ENCODE peak calls at places on chromosomes 4 and X, in five cellular contexts. Z is A549, N is K562, M is ovary, W is tibial nerve. V is an unnamed sample.

GRCh38 chr4:156169861-156170260 is 216.2 kb upstream of the CTSO start:
- DNase-seq in Z (no peak), N (no peak), M (no peak), W (no peak), V (no peak)

GRCh38 chr4:38980903-38981676 is 51.1 kb downstream of the TMEM156 start:
- DNase-seq in Z (no peak), N (no peak), M (no peak), W (no peak), V (no peak)

GRCh38 chrX:117996918-117997480 is 119.6 kb downstream of the KLHL13 start:
- DNase-seq in Z (no peak), N (no peak), M (no peak), W (no peak), V (no peak)

GRCh38 chr4:6204871-6205583 is 4.7 kb upstream of the JAKMIP1 start:
- DNase-seq in Z (no peak), N (no peak), M (no peak), W (no peak), V (no peak)

GRCh38 chr4:13777341-13777740 is 149.8 kb upstream of the BOD1L1 start:
- DNase-seq in Z (no peak), N (no peak), M (no peak), W (no peak), V (no peak)

GRCh38 chr4:54784188-54784671 is 126.5 kb downstream of the KIT start:
- DNase-seq in Z (no peak), N (peak), M (peak), W (peak), V (peak)

GRCh38 chrX:15576019-15576418 is 24.7 kb downstream of the ACE2 start:
- DNase-seq in Z (no peak), N (no peak), M (no peak), W (no peak), V (no peak)

GRCh38 chr4:83535520-83535944 is 376 bp upstream of the GPAT3 start:
- DNase-seq in Z (peak), N (no peak), M (peak), W (no peak), V (peak)

GRCh38 chr4:17577660-17578481 is 873 bp downstream of the LAP3 start:
- DNase-seq in Z (peak), N (no peak), M (peak), W (no peak), V (peak)

GRCh38 chr4:37225778-37226177 is 18.8 kb upstream of the NWD2 start:
- DNase-seq in Z (no peak), N (no peak), M (no peak), W (no peak), V (no peak)

GRCh38 chr4:19739101-19739651 is 512.5 kb upstream of the SLIT2 start:
- DNase-seq in Z (no peak), N (no peak), M (no peak), W (no peak), V (no peak)

GRCh38 chrX:78527263-78527662 is 131.9 kb downstream of the RTL3 start:
- DNase-seq in Z (no peak), N (no peak), M (no peak), W (no peak), V (no peak)

GRCh38 chr4:112897548-112897947 is 151.9 kb upstream of the ANK2 start:
- DNase-seq in Z (no peak), N (no peak), M (no peak), W (no peak), V (no peak)

GRCh38 chr4:107734120-107734519 is 14.1 kb upstream of the PAPSS1 start:
- DNase-seq in Z (no peak), N (peak), M (no peak), W (no peak), V (no peak)

GRCh38 chr4:71449040-71449439 is 110.2 kb downstream of the SLC4A4 start:
- DNase-seq in Z (no peak), N (no peak), M (no peak), W (no peak), V (no peak)

GRCh38 chrX:129875669-129876068 is 30.3 kb upstream of the UTP14A start:
- DNase-seq in Z (no peak), N (no peak), M (no peak), W (no peak), V (no peak)

GRCh38 chrX:24343719-24344118 is 16.7 kb upstream of the SUPT20HL1 start:
- DNase-seq in Z (no peak), N (no peak), M (no peak), W (no peak), V (no peak)

GRCh38 chr4:41324861-41325260 is 68.1 kb downstream of the UCHL1 start:
- DNase-seq in Z (no peak), N (no peak), M (no peak), W (no peak), V (no peak)

GRCh38 chr4:170979736-170980135 is 833.5 kb upstream of the GALNTL6 start:
- DNase-seq in Z (no peak), N (no peak), M (peak), W (no peak), V (no peak)

GRCh38 chr4:107453231-107453630 is 266.8 kb downstream of the PAPSS1 start:
- DNase-seq in Z (no peak), N (no peak), M (no peak), W (no peak), V (no peak)

GRCh38 chrX:9171841-9172240 is 137.9 kb upstream of the FAM9B start:
- DNase-seq in Z (no peak), N (no peak), M (no peak), W (no peak), V (no peak)

GRCh38 chr4:55397521-55398321 is 2.0 kb downstream of the TMEM165 start:
- DNase-seq in Z (no peak), N (no peak), M (no peak), W (no peak), V (no peak)

GRCh38 chr4:177554966-177555574 is 112.8 kb upstream of the AGA start:
- DNase-seq in Z (no peak), N (peak), M (no peak), W (no peak), V (no peak)

GRCh38 chr4:111883557-111883999 is 261.7 kb upstream of the FAM241A start:
- DNase-seq in Z (no peak), N (no peak), M (no peak), W (no peak), V (no peak)

GRCh38 chr4:187663076-187663475 is 332.5 kb upstream of the ZFP42 start:
- DNase-seq in Z (no peak), N (no peak), M (no peak), W (no peak), V (no peak)

GRCh38 chr4:101953949-101954348 is 163.4 kb downstream of the BANK1 start:
- DNase-seq in Z (no peak), N (no peak), M (no peak), W (no peak), V (no peak)

GRCh38 chr4:77177196-77177595 is 20.2 kb downstream of the CCNG2 start:
- DNase-seq in Z (no peak), N (no peak), M (no peak), W (no peak), V (no peak)

GRCh38 chr4:7261174-7261573 is 68.8 kb downstream of the SORCS2 start:
- DNase-seq in Z (no peak), N (no peak), M (no peak), W (no peak), V (no peak)

GRCh38 chrX:115968436-115969252 is 201.9 kb upstream of the AGTR2 start:
- DNase-seq in Z (peak), N (no peak), M (peak), W (no peak), V (no peak)
- TF ChIP-seq EP300 in Z (no peak), N (no peak), M (no peak), W (no peak), V (no peak)

DNA sequence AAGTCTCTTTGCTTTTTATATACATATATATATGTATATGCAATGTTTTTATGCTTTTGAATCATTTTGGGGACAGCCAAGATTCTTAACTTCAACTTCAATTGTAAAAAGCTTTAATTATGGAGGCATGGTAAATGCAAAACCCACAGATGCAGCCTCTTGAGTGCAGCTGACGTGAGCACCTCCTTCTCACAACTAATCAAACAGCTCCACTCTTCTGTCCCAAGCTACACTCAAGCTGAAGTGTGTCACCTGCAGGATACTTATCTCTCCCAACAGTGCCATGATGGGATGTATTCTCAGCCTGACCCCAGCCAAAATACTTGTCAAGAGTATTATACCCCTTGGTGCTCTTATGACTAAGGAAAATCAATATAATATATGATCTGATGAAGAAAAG is 60.7 kb upstream of the BLTP1 start:
- DNase-seq in Z (no peak), N (no peak), M (no peak), W (no peak), V (no peak)
- H3K4me3 ChIP-seq in Z (no peak), N (no peak), M (no peak), W (no peak), V (no peak)

DNA sequence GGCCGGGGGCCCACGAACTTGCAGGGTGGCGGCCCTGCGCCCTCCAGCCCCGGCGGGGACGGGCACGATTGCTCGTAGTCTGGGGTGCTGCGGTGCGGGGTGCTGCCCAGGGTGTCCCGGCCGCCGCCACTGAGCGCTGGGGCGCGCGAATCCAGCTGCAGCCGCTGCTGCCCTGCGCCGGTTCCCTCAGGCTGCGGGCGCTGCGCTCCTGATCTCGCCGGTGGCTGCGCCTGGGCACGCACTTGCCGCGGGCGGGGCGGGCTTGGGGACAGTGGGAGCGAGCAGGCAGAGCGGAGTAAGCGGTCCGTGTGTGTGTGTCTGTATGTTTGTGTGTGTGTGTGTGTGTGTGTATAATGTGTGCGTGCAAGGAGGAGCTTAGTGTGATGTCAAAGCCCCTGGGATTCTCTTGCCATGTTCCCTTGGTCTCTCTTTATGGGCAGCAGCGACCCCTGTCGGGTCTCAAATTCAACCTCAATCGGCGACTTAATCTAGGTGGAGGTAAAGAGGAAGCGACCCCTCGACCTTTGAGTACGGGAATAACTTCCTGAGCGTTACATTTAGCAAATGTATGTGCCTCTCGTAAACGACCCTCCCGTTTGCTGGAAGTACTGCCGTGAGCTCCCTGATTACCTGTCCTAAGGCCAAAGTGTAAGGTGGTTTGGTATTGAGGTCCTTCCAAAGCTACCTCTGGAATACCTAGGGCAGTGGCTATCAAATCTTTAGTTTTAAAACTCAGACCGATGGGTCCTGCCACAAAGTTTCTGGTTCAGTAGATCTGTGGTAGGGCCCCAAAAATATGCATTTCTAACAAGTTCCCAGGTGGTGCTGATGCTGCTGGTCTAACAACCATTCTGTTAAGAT is at the start of gene RNF150:
- DNase-seq in Z (peak), N (peak), M (peak), W (peak), V (peak)
- TF ChIP-seq EP300 in Z (no peak), N (no peak), M (no peak), W (no peak), V (no peak)

GRCh38 chrX:106039920-106040319 is 1.4 kb upstream of the SERPINA7 start:
- DNase-seq in Z (no peak), N (no peak), M (peak), W (no peak), V (no peak)
- H3K4me3 ChIP-seq in Z (no peak), N (no peak), M (no peak), W (no peak), V (no peak)

GRCh38 chrX:132480581-132481203 is 8.1 kb downstream of the MBNL3 start:
- DNase-seq in Z (no peak), N (no peak), M (peak), W (no peak), V (no peak)
- TF ChIP-seq EP300 in Z (no peak), N (no peak), M (no peak), W (no peak), V (no peak)

DNA sequence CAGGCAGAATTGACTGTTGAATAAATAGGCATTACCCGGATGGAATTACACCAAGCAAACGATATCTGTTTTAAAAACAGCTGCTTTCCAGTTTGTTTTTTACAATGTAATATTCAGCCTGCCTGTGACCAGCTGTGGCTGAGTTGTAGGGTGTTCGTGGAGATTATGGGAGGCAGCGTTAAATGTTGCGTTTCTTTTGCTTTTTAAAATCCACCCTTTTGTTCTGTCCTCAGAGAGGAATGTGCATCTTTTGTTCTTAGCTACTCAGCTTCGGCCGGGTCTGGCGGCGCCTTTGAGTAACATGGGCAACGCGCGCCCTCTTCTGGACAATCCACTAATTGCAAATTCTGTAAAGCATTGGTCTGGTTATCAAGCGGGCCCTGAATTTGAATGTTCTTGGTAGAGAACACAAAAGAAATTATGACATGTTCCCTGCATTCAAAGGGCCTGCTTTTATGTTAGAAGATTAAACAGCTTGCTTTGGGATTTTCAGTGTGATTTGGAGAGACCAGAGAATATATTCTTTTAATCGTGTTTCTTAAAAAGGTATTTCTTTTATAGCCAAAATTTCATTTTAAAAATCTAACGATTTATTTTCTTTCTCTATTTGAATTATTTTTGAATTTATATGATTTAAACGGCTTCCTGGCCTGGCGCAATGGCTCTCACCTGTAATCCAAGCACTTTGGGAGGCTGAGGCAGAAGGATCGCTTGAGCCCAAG is 76.3 kb upstream of the TRIM2 start:
- DNase-seq in Z (peak), N (peak), M (peak), W (peak), V (peak)
- H3K4me3 ChIP-seq in Z (no peak), N (no peak), M (no peak), W (no peak), V (no peak)

GRCh38 chrX:154378799-154379568 is at the start of gene EMD:
- DNase-seq in Z (peak), N (peak), M (peak), W (peak), V (peak)
- TF ChIP-seq EP300 in Z (no peak), N (peak), M (no peak), W (peak), V (no peak)